ENCODE peak calls at places on chromosomes 11 and 22, in five cellular contexts. One of them, this sample, is unnamed.

GRCh38 chr22:36565686-36566085 is 36.7 kb upstream of the EIF3D start:
- DNase-seq in neural crest cell: no peak
- DNase-seq in kidney epithelial cell: no peak
- DNase-seq in adrenal gland: no peak
- DNase-seq in AG10803: no peak
- DNase-seq in this sample: no peak

GRCh38 chr11:44936527-44936926 is 14.2 kb downstream of the TP53I11 start:
- DNase-seq in neural crest cell: peak
- DNase-seq in AG10803: peak
- DNase-seq in adrenal gland: peak
- DNase-seq in kidney epithelial cell: no peak
- DNase-seq in this sample: peak

GRCh38 chr11:91261513-91261912 is 963.1 kb upstream of the FAT3 start:
- DNase-seq in adrenal gland: no peak
- DNase-seq in neural crest cell: no peak
- DNase-seq in AG10803: no peak
- DNase-seq in kidney epithelial cell: no peak
- DNase-seq in this sample: no peak

GRCh38 chr11:122746050-122746478 is 90.5 kb downstream of the UBASH3B start:
- DNase-seq in neural crest cell: no peak
- DNase-seq in AG10803: no peak
- DNase-seq in kidney epithelial cell: no peak
- DNase-seq in adrenal gland: no peak
- DNase-seq in this sample: no peak

GRCh38 chr11:31480930-31481329 is 28.5 kb downstream of the IMMP1L start:
- DNase-seq in adrenal gland: no peak
- DNase-seq in kidney epithelial cell: no peak
- DNase-seq in neural crest cell: no peak
- DNase-seq in AG10803: no peak
- DNase-seq in this sample: no peak

GRCh38 chr11:1303196-1303821 is 6.1 kb downstream of the TOLLIP start:
- DNase-seq in adrenal gland: no peak
- DNase-seq in AG10803: no peak
- DNase-seq in neural crest cell: peak
- DNase-seq in kidney epithelial cell: no peak
- DNase-seq in this sample: no peak

GRCh38 chr22:49209452-49210195 is 618.0 kb downstream of the BRD1 start:
- DNase-seq in adrenal gland: no peak
- DNase-seq in AG10803: no peak
- DNase-seq in neural crest cell: no peak
- DNase-seq in kidney epithelial cell: no peak
- DNase-seq in this sample: no peak

GRCh38 chr11:1165256-1166041 is 7.7 kb downstream of the MUC5AC start:
- DNase-seq in AG10803: no peak
- DNase-seq in kidney epithelial cell: no peak
- DNase-seq in adrenal gland: no peak
- DNase-seq in neural crest cell: no peak
- DNase-seq in this sample: no peak

GRCh38 chr11:43582837-43583462 is 97.6 kb upstream of the HSD17B12 start:
- DNase-seq in adrenal gland: no peak
- DNase-seq in AG10803: no peak
- DNase-seq in kidney epithelial cell: no peak
- DNase-seq in neural crest cell: no peak
- DNase-seq in this sample: no peak

GRCh38 chr11:70522613-70523311 is 124.4 kb downstream of the CTTN start:
- DNase-seq in AG10803: no peak
- DNase-seq in adrenal gland: no peak
- DNase-seq in kidney epithelial cell: no peak
- DNase-seq in neural crest cell: peak
- DNase-seq in this sample: no peak

GRCh38 chr11:76652989-76653673 is 17.4 kb downstream of the LRRC32 start:
- DNase-seq in neural crest cell: no peak
- DNase-seq in AG10803: no peak
- DNase-seq in adrenal gland: no peak
- DNase-seq in kidney epithelial cell: no peak
- DNase-seq in this sample: no peak

GRCh38 chr22:42604403-42604802 is 10.3 kb downstream of the POLDIP3 start:
- DNase-seq in kidney epithelial cell: no peak
- DNase-seq in adrenal gland: no peak
- DNase-seq in neural crest cell: no peak
- DNase-seq in AG10803: peak
- DNase-seq in this sample: no peak

GRCh38 chr11:91913407-91913806 is 311.2 kb upstream of the FAT3 start:
- DNase-seq in adrenal gland: no peak
- DNase-seq in neural crest cell: no peak
- DNase-seq in AG10803: no peak
- DNase-seq in kidney epithelial cell: no peak
- DNase-seq in this sample: no peak

GRCh38 chr11:44621140-44621681 is 55.7 kb downstream of the CD82 start:
- DNase-seq in kidney epithelial cell: no peak
- DNase-seq in adrenal gland: peak
- DNase-seq in neural crest cell: peak
- DNase-seq in AG10803: peak
- DNase-seq in this sample: peak

GRCh38 chr11:77106321-77106720 is 3.7 kb downstream of the OMP start:
- DNase-seq in adrenal gland: peak
- DNase-seq in kidney epithelial cell: no peak
- DNase-seq in neural crest cell: no peak
- DNase-seq in AG10803: peak
- DNase-seq in this sample: no peak

GRCh38 chr11:110835103-110835502 is 122.9 kb upstream of the ARHGAP20 start:
- DNase-seq in neural crest cell: no peak
- DNase-seq in adrenal gland: no peak
- DNase-seq in kidney epithelial cell: no peak
- DNase-seq in AG10803: no peak
- DNase-seq in this sample: no peak

GRCh38 chr22:24414523-24414922 is 12.9 kb upstream of the ADORA2A start:
- DNase-seq in neural crest cell: no peak
- DNase-seq in adrenal gland: no peak
- DNase-seq in AG10803: no peak
- DNase-seq in kidney epithelial cell: no peak
- DNase-seq in this sample: no peak

GRCh38 chr11:104076455-104076854 is 40.0 kb downstream of the DDI1 start:
- DNase-seq in AG10803: no peak
- DNase-seq in kidney epithelial cell: no peak
- DNase-seq in adrenal gland: no peak
- DNase-seq in neural crest cell: no peak
- DNase-seq in this sample: no peak

GRCh38 chr11:68406318-68407313 is 53.9 kb upstream of the PPP6R3 start:
- DNase-seq in kidney epithelial cell: no peak
- DNase-seq in neural crest cell: no peak
- DNase-seq in AG10803: no peak
- DNase-seq in adrenal gland: no peak
- DNase-seq in this sample: no peak

GRCh38 chr11:131025020-131025419 is 108.7 kb upstream of the SNX19 start:
- DNase-seq in AG10803: peak
- DNase-seq in adrenal gland: no peak
- DNase-seq in neural crest cell: no peak
- DNase-seq in kidney epithelial cell: no peak
- DNase-seq in this sample: no peak

GRCh38 chr11:116062526-116063171 is 558.4 kb upstream of the CADM1 start:
- DNase-seq in adrenal gland: no peak
- DNase-seq in kidney epithelial cell: no peak
- DNase-seq in AG10803: no peak
- DNase-seq in neural crest cell: no peak
- DNase-seq in this sample: no peak

GRCh38 chr11:117700551-117700950 is 96.5 kb downstream of the DSCAML1 start:
- DNase-seq in AG10803: no peak
- DNase-seq in neural crest cell: no peak
- DNase-seq in adrenal gland: no peak
- DNase-seq in kidney epithelial cell: no peak
- DNase-seq in this sample: no peak

GRCh38 chr11:120147950-120148270 is 10.0 kb upstream of the TRIM29 start:
- DNase-seq in kidney epithelial cell: no peak
- DNase-seq in neural crest cell: no peak
- DNase-seq in adrenal gland: no peak
- DNase-seq in AG10803: no peak
- DNase-seq in this sample: no peak

GRCh38 chr22:48869161-48869560 is 958.5 kb downstream of the BRD1 start:
- DNase-seq in neural crest cell: no peak
- DNase-seq in adrenal gland: no peak
- DNase-seq in kidney epithelial cell: no peak
- DNase-seq in AG10803: no peak
- DNase-seq in this sample: no peak

GRCh38 chr11:34313099-34313517 is 44.7 kb downstream of the ABTB2 start:
- DNase-seq in adrenal gland: peak
- DNase-seq in kidney epithelial cell: no peak
- DNase-seq in AG10803: peak
- DNase-seq in neural crest cell: no peak
- DNase-seq in this sample: no peak

GRCh38 chr11:33310720-33311500 is 53.7 kb downstream of the HIPK3 start:
- DNase-seq in AG10803: no peak
- DNase-seq in adrenal gland: no peak
- DNase-seq in kidney epithelial cell: peak
- DNase-seq in neural crest cell: no peak
- DNase-seq in this sample: no peak

GRCh38 chr22:47379037-47379436 is 616.6 kb downstream of the TBC1D22A start:
- DNase-seq in adrenal gland: no peak
- DNase-seq in AG10803: no peak
- DNase-seq in neural crest cell: no peak
- DNase-seq in kidney epithelial cell: no peak
- DNase-seq in this sample: no peak

GRCh38 chr11:132100583-132100982 is 730.2 kb downstream of the NTM start:
- DNase-seq in adrenal gland: no peak
- DNase-seq in AG10803: no peak
- DNase-seq in neural crest cell: no peak
- DNase-seq in kidney epithelial cell: no peak
- DNase-seq in this sample: no peak

GRCh38 chr11:132099692-132100091 is 729.3 kb downstream of the NTM start:
- DNase-seq in kidney epithelial cell: no peak
- DNase-seq in adrenal gland: no peak
- DNase-seq in AG10803: no peak
- DNase-seq in neural crest cell: peak
- DNase-seq in this sample: no peak

GRCh38 chr11:132103006-132103405 is 732.6 kb downstream of the NTM start:
- DNase-seq in neural crest cell: no peak
- DNase-seq in kidney epithelial cell: no peak
- DNase-seq in adrenal gland: no peak
- DNase-seq in AG10803: no peak
- DNase-seq in this sample: no peak

GRCh38 chr11:132106336-132106982 is 736.0 kb downstream of the NTM start:
- DNase-seq in AG10803: no peak
- DNase-seq in neural crest cell: no peak
- DNase-seq in adrenal gland: no peak
- DNase-seq in kidney epithelial cell: no peak
- DNase-seq in this sample: no peak

GRCh38 chr11:132101861-132102260 is 731.4 kb downstream of the NTM start:
- DNase-seq in neural crest cell: no peak
- DNase-seq in adrenal gland: no peak
- DNase-seq in AG10803: peak
- DNase-seq in kidney epithelial cell: no peak
- DNase-seq in this sample: no peak
- TF ChIP-seq CTCF in neural crest cell: no peak
- TF ChIP-seq CTCF in adrenal gland: no peak
- TF ChIP-seq CTCF in AG10803: no peak
- TF ChIP-seq CTCF in kidney epithelial cell: no peak
- TF ChIP-seq CTCF in this sample: no peak

GRCh38 chr11:93160808-93161207 is 37.0 kb downstream of the SLC36A4 start:
- DNase-seq in neural crest cell: no peak
- DNase-seq in AG10803: no peak
- DNase-seq in kidney epithelial cell: no peak
- DNase-seq in adrenal gland: no peak
- DNase-seq in this sample: no peak
- TF ChIP-seq CTCF in neural crest cell: no peak
- TF ChIP-seq CTCF in AG10803: no peak
- TF ChIP-seq CTCF in kidney epithelial cell: no peak
- TF ChIP-seq CTCF in adrenal gland: no peak
- TF ChIP-seq CTCF in this sample: no peak

DNA sequence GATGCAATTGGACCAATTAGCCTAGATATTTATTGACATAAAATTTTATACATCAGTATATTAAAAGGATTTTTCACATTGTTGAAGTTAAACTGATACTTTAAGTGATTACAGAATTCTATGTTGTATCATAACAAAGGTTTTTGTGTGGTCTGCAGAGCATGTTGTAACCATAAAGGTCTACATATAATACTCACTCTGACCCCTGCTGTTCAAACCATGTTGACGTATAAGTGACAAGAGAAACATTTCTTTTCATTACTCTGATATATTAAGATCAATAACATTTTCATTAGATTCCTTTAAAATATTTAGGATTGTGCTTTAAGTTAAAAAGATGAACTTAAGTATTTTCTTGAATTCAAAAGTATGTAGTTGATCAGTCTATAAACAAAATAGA is 63.9 kb downstream of the GAS2 start:
- DNase-seq in adrenal gland: no peak
- DNase-seq in AG10803: no peak
- DNase-seq in neural crest cell: no peak
- DNase-seq in kidney epithelial cell: no peak
- DNase-seq in this sample: no peak
- TF ChIP-seq CTCF in adrenal gland: peak
- TF ChIP-seq CTCF in AG10803: peak
- TF ChIP-seq CTCF in neural crest cell: peak
- TF ChIP-seq CTCF in kidney epithelial cell: no peak
- TF ChIP-seq CTCF in this sample: peak

DNA sequence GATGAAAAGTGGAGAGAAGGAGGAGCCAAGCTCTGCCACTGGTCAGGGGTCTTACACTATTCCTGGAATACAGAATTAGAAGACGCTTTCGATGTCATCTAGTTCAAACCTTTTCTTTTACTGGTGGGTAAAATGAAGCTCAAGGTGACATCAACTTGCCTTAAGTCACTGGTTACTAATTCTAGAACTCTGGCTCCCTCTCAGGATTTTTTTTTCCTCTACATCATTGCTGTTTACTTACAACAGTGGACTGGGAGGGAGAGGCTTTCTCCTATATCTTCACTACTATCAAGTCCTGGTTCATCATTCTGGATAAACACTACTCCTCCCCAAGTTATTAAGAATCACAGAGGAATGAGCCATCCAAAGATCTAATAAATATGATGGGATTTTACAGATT is 82.9 kb downstream of the ETS1 start:
- DNase-seq in kidney epithelial cell: no peak
- DNase-seq in adrenal gland: no peak
- DNase-seq in AG10803: no peak
- DNase-seq in neural crest cell: no peak
- DNase-seq in this sample: no peak
- TF ChIP-seq CTCF in kidney epithelial cell: no peak
- TF ChIP-seq CTCF in adrenal gland: no peak
- TF ChIP-seq CTCF in AG10803: no peak
- TF ChIP-seq CTCF in neural crest cell: no peak
- TF ChIP-seq CTCF in this sample: no peak

GRCh38 chr11:78630561-78631303 is 56.1 kb upstream of the NARS2 start:
- DNase-seq in kidney epithelial cell: no peak
- DNase-seq in neural crest cell: no peak
- DNase-seq in AG10803: no peak
- DNase-seq in adrenal gland: no peak
- DNase-seq in this sample: no peak
- TF ChIP-seq CTCF in kidney epithelial cell: no peak
- TF ChIP-seq CTCF in neural crest cell: no peak
- TF ChIP-seq CTCF in AG10803: no peak
- TF ChIP-seq CTCF in adrenal gland: no peak
- TF ChIP-seq CTCF in this sample: no peak

GRCh38 chr11:67273260-67273990 is 7.2 kb downstream of the GRK2 start:
- DNase-seq in kidney epithelial cell: no peak
- DNase-seq in AG10803: no peak
- DNase-seq in neural crest cell: no peak
- DNase-seq in adrenal gland: peak
- DNase-seq in this sample: no peak
- TF ChIP-seq CTCF in kidney epithelial cell: no peak
- TF ChIP-seq CTCF in AG10803: no peak
- TF ChIP-seq CTCF in neural crest cell: no peak
- TF ChIP-seq CTCF in adrenal gland: no peak
- TF ChIP-seq CTCF in this sample: no peak